ENCODE peak calls at places on chromosome 11, in five cellular contexts. W is lower lobe of right lung; P is gastrocnemius medialis; X is stimulated activated CD4-positive, alpha-beta T cell treated with anti-CD3 and anti-CD28 coated beads, Interleukin-15, amount 100 ng/mL, for 24 hours; A is ovary. L is an unnamed sample.

GRCh38 chr11:121722431-121723256 is 269.9 kb upstream of the SORL1-AS1 start:
- DNase-seq in X (peak), W (peak), P (peak), A (peak), L (peak)

GRCh38 chr11:15923169-15923568 is 433.2 kb downstream of the SOX6 start:
- DNase-seq in A (no peak), X (no peak), W (no peak), P (no peak), L (no peak)

GRCh38 chr11:67596753-67597300 is 9.9 kb upstream of the NDUFV1 start:
- DNase-seq in A (no peak), X (no peak), W (no peak), P (no peak), L (no peak)

GRCh38 chr11:70807195-70807543 is 408.8 kb downstream of the CTTN start:
- DNase-seq in P (no peak), A (no peak), W (no peak), X (no peak), L (no peak)

GRCh38 chr11:115886111-115886733 is 382.0 kb upstream of the CADM1 start:
- DNase-seq in A (no peak), P (no peak), W (no peak), X (no peak), L (peak)

GRCh38 chr11:125110996-125111340 is 458 bp downstream of the TMEM218 start:
- DNase-seq in P (no peak), W (no peak), X (peak), A (no peak), L (no peak)

GRCh38 chr11:10394229-10395100 is 60.6 kb upstream of the AMPD3 start:
- DNase-seq in A (no peak), W (no peak), X (no peak), P (no peak), L (no peak)

GRCh38 chr11:67276821-67277230 is 10.6 kb downstream of the GRK2 start:
- DNase-seq in W (peak), A (peak), X (peak), P (no peak), L (no peak)

GRCh38 chr11:18721576-18722292 is 4.3 kb downstream of the IGSF22 start:
- DNase-seq in X (peak), A (peak), P (no peak), W (peak), L (peak)